ENCODE peak calls at places on chromosomes 5 and 9, in seven cellular contexts. One of them, this sample, is unnamed.

GRCh38 chr5:488744-489688 is 35.2 kb downstream of the SLC9A3 start:
- DNase-seq in HT-29: no peak
- DNase-seq in sigmoid colon: no peak
- DNase-seq in WERI-Rb-1: peak
- DNase-seq in ELF-1: no peak
- DNase-seq in suprapubic skin: no peak
- DNase-seq in M059J: no peak
- DNase-seq in this sample: no peak

GRCh38 chr9:90795084-90795483 is 6.5 kb upstream of the SYK start:
- DNase-seq in WERI-Rb-1: no peak
- DNase-seq in ELF-1: no peak
- DNase-seq in suprapubic skin: no peak
- DNase-seq in M059J: no peak
- DNase-seq in HT-29: peak
- DNase-seq in sigmoid colon: no peak
- DNase-seq in this sample: no peak

GRCh38 chr5:180670586-180671359 is 21.4 kb upstream of the FLT4 start:
- DNase-seq in HT-29: peak
- DNase-seq in sigmoid colon: no peak
- DNase-seq in suprapubic skin: no peak
- DNase-seq in M059J: peak
- DNase-seq in ELF-1: peak
- DNase-seq in WERI-Rb-1: peak
- DNase-seq in this sample: peak

GRCh38 chr5:83752700-83753099 is 32.0 kb upstream of the HAPLN1 start:
- DNase-seq in M059J: peak
- DNase-seq in sigmoid colon: no peak
- DNase-seq in HT-29: no peak
- DNase-seq in suprapubic skin: no peak
- DNase-seq in WERI-Rb-1: no peak
- DNase-seq in ELF-1: no peak
- DNase-seq in this sample: no peak

GRCh38 chr9:112112519-112112918 is 62.6 kb downstream of the SUSD1 start:
- DNase-seq in HT-29: no peak
- DNase-seq in suprapubic skin: no peak
- DNase-seq in sigmoid colon: no peak
- DNase-seq in ELF-1: no peak
- DNase-seq in WERI-Rb-1: no peak
- DNase-seq in M059J: peak
- DNase-seq in this sample: no peak

GRCh38 chr9:93182572-93182971 is 1.4 kb upstream of the WNK2 start:
- DNase-seq in suprapubic skin: no peak
- DNase-seq in ELF-1: no peak
- DNase-seq in HT-29: no peak
- DNase-seq in WERI-Rb-1: no peak
- DNase-seq in sigmoid colon: no peak
- DNase-seq in M059J: no peak
- DNase-seq in this sample: no peak

GRCh38 chr5:99019812-99020697 is 91.2 kb upstream of the CHD1 start:
- DNase-seq in HT-29: peak
- DNase-seq in suprapubic skin: no peak
- DNase-seq in ELF-1: no peak
- DNase-seq in WERI-Rb-1: no peak
- DNase-seq in M059J: peak
- DNase-seq in sigmoid colon: no peak
- DNase-seq in this sample: no peak

GRCh38 chr5:74380193-74380592 is 260.3 kb downstream of the ENC1 start:
- DNase-seq in M059J: no peak
- DNase-seq in HT-29: peak
- DNase-seq in WERI-Rb-1: no peak
- DNase-seq in suprapubic skin: no peak
- DNase-seq in ELF-1: no peak
- DNase-seq in sigmoid colon: no peak
- DNase-seq in this sample: peak

GRCh38 chr5:138873886-138874200 is 1.3 kb downstream of the LRRTM2 start:
- DNase-seq in M059J: no peak
- DNase-seq in suprapubic skin: no peak
- DNase-seq in ELF-1: no peak
- DNase-seq in sigmoid colon: no peak
- DNase-seq in WERI-Rb-1: peak
- DNase-seq in HT-29: no peak
- DNase-seq in this sample: no peak

GRCh38 chr9:128104171-128104618 is 23.3 kb downstream of the PTGES2 start:
- DNase-seq in M059J: no peak
- DNase-seq in HT-29: peak
- DNase-seq in suprapubic skin: no peak
- DNase-seq in sigmoid colon: no peak
- DNase-seq in WERI-Rb-1: no peak
- DNase-seq in ELF-1: no peak
- DNase-seq in this sample: no peak

GRCh38 chr9:27785714-27786100 is 212.4 kb upstream of the C9orf72 start:
- DNase-seq in HT-29: no peak
- DNase-seq in ELF-1: no peak
- DNase-seq in sigmoid colon: no peak
- DNase-seq in suprapubic skin: no peak
- DNase-seq in WERI-Rb-1: no peak
- DNase-seq in M059J: peak
- DNase-seq in this sample: no peak